ENCODE peak calls at places on chromosomes 6 and 20, in five cellular contexts. L, D, I, J and K are unnamed samples.

GRCh38 chr20:36394340-36394965 is 88.3 kb downstream of the DLGAP4 start:
- DNase-seq in D (no peak), I (no peak), J (no peak), L (no peak), K (no peak)

GRCh38 chr6:16540804-16541752 is 220.2 kb downstream of the ATXN1 start:
- DNase-seq in I (no peak), L (no peak), D (peak), J (peak), K (no peak)

GRCh38 chr6:109183109-109183508 is 87.8 kb downstream of the CEP57L1 start:
- DNase-seq in J (peak), I (no peak), D (no peak), L (no peak), K (no peak)

GRCh38 chr6:165968409-165968807 is 199.2 kb downstream of the TBXT start:
- DNase-seq in J (no peak), L (no peak), I (no peak), D (no peak), K (no peak)

GRCh38 chr6:133350928-133351327 is 109.8 kb downstream of the EYA4 start:
- DNase-seq in I (no peak), L (no peak), D (no peak), J (no peak), K (no peak)

GRCh38 chr20:32526561-32526960 is 58.6 kb downstream of the NOL4L start:
- DNase-seq in I (no peak), J (no peak), L (no peak), D (no peak), K (peak)

GRCh38 chr6:145815351-145815772 is 767 bp upstream of the FBXO30 start:
- DNase-seq in L (peak), D (no peak), I (peak), J (no peak), K (peak)

GRCh38 chr6:34284563-34285545 is 36.0 kb upstream of the SMIM29 start:
- DNase-seq in L (peak), D (no peak), I (no peak), J (no peak), K (no peak)

GRCh38 chr6:163355471-163355991 is 59.0 kb upstream of the QKI start:
- DNase-seq in D (peak), L (peak), J (no peak), I (no peak), K (no peak)

GRCh38 chr6:27505209-27506027 is 32.5 kb upstream of the ZNF184 start:
- DNase-seq in L (peak), D (peak), I (peak), J (peak), K (no peak)

GRCh38 chr20:13441388-13441787 is 197.3 kb downstream of the TASP1 start:
- DNase-seq in J (no peak), I (no peak), L (no peak), D (no peak), K (no peak)

GRCh38 chr6:46790359-46790874 is 2.8 kb upstream of the MEP1A start:
- DNase-seq in I (no peak), J (no peak), L (no peak), D (no peak), K (no peak)

GRCh38 chr6:36839819-36840379 is 655 bp upstream of the CPNE5 start:
- DNase-seq in J (peak), D (peak), L (no peak), I (peak), K (peak)

GRCh38 chr20:60481051-60481741 is 523.0 kb downstream of the CDH26 start:
- DNase-seq in D (no peak), J (no peak), L (no peak), I (no peak), K (no peak)

GRCh38 chr6:31114970-31115849 is 610 bp downstream of the PSORS1C1 start:
- DNase-seq in D (no peak), L (peak), I (peak), J (peak), K (no peak)

GRCh38 chr20:62606551-62607201 is 35.6 kb upstream of the SLCO4A1 start:
- DNase-seq in J (no peak), I (no peak), L (no peak), D (peak), K (no peak)

GRCh38 chr6:93294879-93295278 is 124.5 kb downstream of the EPHA7 start:
- DNase-seq in I (no peak), L (no peak), J (no peak), D (no peak), K (no peak)

GRCh38 chr6:87741001-87741650 is 39.1 kb upstream of the AKIRIN2 start:
- DNase-seq in I (no peak), D (no peak), J (no peak), L (no peak), K (no peak)

GRCh38 chr20:37970856-37971245 is 62.4 kb downstream of the TTI1 start:
- DNase-seq in D (no peak), I (no peak), L (no peak), J (no peak), K (no peak)

GRCh38 chr6:79713701-79714322 is 82.7 kb downstream of the SH3BGRL2 start:
- DNase-seq in D (peak), L (peak), I (peak), J (peak), K (peak)

GRCh38 chr20:57403216-57403615 is 12.0 kb downstream of the RBM38 start:
- DNase-seq in J (no peak), D (no peak), I (no peak), L (no peak), K (no peak)

GRCh38 chr6:159977242-159978214 is 8.6 kb downstream of the IGF2R start:
- DNase-seq in D (peak), L (no peak), J (no peak), I (no peak), K (no peak)

GRCh38 chr6:1679691-1680068 is 70.0 kb downstream of the FOXC1 start:
- DNase-seq in L (no peak), J (no peak), D (no peak), I (no peak), K (no peak)

GRCh38 chr6:147660334-147661311 is 152.1 kb downstream of the SAMD5 start:
- DNase-seq in J (no peak), D (no peak), I (no peak), L (no peak), K (no peak)

GRCh38 chr20:47687095-47687987 is 97.9 kb downstream of the SULF2 start:
- DNase-seq in J (no peak), L (no peak), D (no peak), I (no peak), K (no peak)

GRCh38 chr20:33703498-33704137 is 16.5 kb downstream of the PXMP4 start:
- DNase-seq in L (no peak), D (no peak), J (no peak), I (no peak), K (no peak)

GRCh38 chr6:153537422-153537821 is 406.3 kb upstream of the RGS17 start:
- DNase-seq in D (no peak), L (no peak), I (no peak), J (no peak), K (no peak)

GRCh38 chr20:53510266-53510665 is 83.4 kb downstream of the ZNF217 start:
- DNase-seq in J (no peak), I (no peak), D (no peak), L (no peak), K (no peak)

GRCh38 chr6:38185752-38186151 is 366.2 kb downstream of the ZFAND3 start:
- DNase-seq in I (no peak), D (no peak), L (no peak), J (no peak), K (no peak)

GRCh38 chr6:103379272-103379671 is 1480.4 kb downstream of the HACE1 start:
- DNase-seq in I (no peak), D (no peak), J (no peak), L (no peak), K (no peak)

GRCh38 chr6:109610555-109610954 is 80.4 kb downstream of the AK9 start:
- DNase-seq in J (no peak), L (no peak), D (no peak), I (no peak), K (no peak)

GRCh38 chr6:52532457-52532856 is 44.4 kb downstream of the TRAM2 start:
- DNase-seq in J (no peak), I (no peak), L (no peak), D (no peak), K (no peak)

GRCh38 chr6:88972504-88973423 is 9.3 kb upstream of the RNGTT start:
- DNase-seq in J (no peak), L (no peak), D (no peak), I (no peak), K (no peak)

GRCh38 chr6:88970301-88970700 is 6.9 kb upstream of the RNGTT start:
- DNase-seq in J (no peak), L (no peak), I (no peak), D (no peak), K (no peak)

DNA sequence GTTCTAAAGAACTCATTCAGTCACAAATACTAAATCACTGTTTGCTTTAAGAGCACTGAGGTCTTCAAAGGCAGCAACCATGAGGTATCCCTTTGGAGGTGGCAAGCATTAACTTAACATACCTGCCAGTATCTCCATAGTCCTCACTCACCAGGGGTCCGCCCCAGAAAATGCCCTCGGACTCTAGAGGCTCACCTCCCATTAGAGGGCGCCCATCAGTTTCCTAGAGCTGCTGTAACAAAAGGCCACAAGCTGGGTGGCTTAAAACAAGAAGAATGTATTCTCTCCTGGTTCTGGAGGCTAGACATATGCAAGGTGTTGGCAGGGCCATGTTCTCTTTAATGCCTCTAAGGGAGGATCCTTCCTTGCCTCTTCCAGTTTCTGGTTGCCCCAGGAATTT is 12.0 kb upstream of the RNGTT start:
- DNase-seq in L (no peak), I (no peak), D (no peak), J (no peak), K (no peak)
- TF ChIP-seq CTCF in L (no peak), I (no peak), D (no peak), J (no peak), K (no peak)

GRCh38 chr6:169521825-169522224 is 180.0 kb downstream of the WDR27 start:
- DNase-seq in J (no peak), L (no peak), D (no peak), I (no peak), K (no peak)

DNA sequence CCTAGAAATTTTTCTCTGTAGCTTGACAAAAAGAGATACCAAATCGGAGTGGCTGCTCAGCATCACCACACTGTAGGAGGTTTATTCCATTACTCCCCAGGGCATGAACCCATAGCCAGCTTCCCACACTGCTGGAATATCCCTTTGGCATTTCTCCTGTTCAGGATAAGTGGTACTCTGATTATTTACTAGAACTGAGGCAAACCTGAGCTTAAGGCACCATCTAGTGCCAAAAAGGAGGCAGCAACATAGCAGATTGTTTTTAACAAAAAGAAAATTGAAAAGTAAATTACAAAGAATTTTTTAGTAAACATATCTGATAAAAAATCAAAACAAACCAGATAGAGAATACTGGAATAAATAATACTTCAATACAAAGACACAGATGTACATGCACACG is 181.7 kb downstream of the WDR27 start:
- DNase-seq in L (peak), D (no peak), I (no peak), J (no peak), K (no peak)
- TF ChIP-seq CTCF in L (peak), D (peak), I (peak), J (peak), K (no peak)

DNA sequence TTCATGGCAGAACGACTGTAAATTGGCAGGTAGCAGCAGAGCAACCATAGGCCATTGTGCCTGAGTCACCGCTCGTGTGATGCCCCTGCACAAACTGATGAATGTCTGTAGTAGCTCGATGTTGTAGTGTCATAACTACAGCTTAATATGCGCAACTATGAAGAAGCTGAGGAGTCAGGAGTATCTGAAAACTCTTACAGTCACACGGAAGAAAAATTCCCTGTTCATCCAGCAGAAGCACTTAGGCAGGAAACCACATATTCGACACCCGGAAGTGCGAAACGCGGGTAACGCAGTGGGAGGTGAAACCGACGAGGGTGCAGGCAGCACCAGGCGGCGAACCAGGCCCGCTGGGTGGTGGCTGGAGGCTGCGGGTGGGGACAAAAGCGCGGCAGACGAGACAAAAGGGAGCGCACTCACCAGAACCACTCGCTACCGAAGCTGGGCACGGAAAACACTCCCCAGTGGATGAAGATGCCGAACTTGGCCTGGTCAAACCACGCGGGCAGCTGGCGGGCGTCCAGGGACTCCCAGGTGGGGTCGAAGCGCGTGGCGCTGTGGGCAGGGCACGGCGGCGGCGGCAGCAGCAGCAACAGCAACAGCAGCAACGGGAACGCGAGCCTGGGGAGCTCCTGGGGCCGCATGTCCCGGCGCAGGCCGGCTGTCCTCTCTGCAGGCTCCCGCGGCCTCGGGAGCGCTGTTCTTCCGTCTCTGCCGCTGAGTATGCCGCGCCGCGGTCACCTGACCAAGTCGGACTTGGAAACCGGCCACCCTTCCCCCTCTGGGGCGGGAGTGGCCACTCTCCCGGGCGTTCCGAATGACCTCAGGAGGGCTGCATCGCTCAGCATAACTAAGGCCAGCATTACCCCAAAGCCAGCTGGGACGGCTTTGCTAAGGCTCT is at the start of gene FUCA2:
- DNase-seq in L (peak), D (peak), I (peak), J (peak), K (peak)
- TF ChIP-seq CTCF in L (peak), D (no peak), I (no peak), J (no peak), K (no peak)

DNA sequence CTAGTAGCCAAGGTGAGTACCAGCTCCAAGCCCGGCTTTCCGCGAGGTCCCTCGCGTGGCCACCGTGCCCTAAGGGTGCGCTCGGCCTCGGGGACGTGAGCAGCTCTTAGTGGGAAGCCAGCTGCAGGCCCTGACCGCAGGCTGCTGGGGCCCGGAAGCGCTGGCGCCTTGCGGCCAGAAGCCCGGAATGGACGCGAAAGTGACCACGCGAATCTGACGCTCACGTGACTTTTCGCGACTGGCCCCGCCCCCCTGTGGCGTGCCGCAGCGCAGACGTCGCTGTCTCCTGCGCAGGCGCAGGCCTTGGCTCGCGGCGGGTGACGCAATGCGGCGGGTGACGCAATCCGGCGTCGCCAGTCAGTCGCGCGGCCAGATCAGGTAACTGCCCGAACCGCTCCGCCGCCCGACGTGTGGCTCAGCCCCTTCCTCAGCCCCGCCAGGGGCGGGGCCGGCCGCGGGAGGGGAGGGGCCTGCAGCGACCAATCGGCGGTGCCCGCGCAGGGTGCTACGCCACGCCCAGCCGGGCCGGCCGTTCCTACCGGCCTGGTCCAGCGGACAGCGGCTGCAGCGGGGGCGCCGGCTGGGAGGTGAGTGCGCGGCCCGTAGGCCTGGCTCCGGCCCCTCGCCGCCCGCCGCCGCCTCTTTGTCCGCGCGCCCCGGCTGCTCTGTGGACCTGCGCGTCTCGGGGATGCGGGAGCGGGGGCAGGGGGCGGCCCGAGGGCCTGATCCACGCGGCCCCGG is at the start of gene GZF1:
- DNase-seq in J (peak), I (peak), D (peak), L (peak), K (peak)
- TF ChIP-seq CTCF in J (no peak), I (peak), D (peak), L (no peak), K (peak)

GRCh38 chr6:97654674-97655073 is 371.7 kb upstream of the MMS22L start:
- DNase-seq in I (no peak), D (no peak), L (no peak), J (peak), K (no peak)
- TF ChIP-seq CTCF in I (no peak), D (no peak), L (no peak), J (no peak), K (no peak)

DNA sequence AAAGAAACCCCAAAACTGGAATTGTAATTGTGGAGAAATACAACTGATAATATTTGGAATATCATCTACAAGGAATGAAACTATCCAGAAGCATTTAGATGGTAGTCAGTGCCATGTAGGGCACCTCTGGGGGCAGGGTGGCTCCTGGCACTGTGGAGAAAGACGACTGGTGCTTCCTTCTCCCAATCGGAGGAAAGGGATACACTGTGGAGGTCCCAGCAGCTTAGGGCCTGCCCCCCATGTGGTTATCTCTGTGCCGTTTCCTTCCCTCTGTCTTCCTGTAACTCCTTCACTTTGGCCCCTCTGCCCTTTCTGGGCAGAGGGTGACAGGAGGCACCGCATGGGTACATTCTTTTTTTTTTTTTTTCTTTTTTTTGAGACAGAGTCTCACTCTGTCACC is 178.4 kb downstream of the MTHFD1L start:
- DNase-seq in D (no peak), J (no peak), I (no peak), L (no peak), K (no peak)
- TF ChIP-seq CTCF in D (no peak), J (no peak), I (no peak), L (no peak), K (no peak)

GRCh38 chr6:105793132-105793531 is 293.0 kb upstream of the PRDM1 start:
- DNase-seq in I (no peak), J (peak), L (no peak), D (no peak), K (no peak)

GRCh38 chr6:105789935-105790334 is 296.2 kb upstream of the PRDM1 start:
- DNase-seq in I (no peak), D (no peak), L (no peak), J (no peak), K (no peak)

GRCh38 chr6:105794263-105794662 is 291.9 kb upstream of the PRDM1 start:
- DNase-seq in J (peak), I (peak), L (no peak), D (no peak), K (no peak)

GRCh38 chr6:105790635-105791034 is 295.5 kb upstream of the PRDM1 start:
- DNase-seq in L (no peak), I (no peak), D (no peak), J (no peak), K (no peak)

GRCh38 chr6:105791569-105792318 is 294.4 kb upstream of the PRDM1 start:
- DNase-seq in J (no peak), D (no peak), I (no peak), L (no peak), K (no peak)
- TF ChIP-seq CTCF in J (no peak), D (no peak), I (no peak), L (no peak), K (no peak)

GRCh38 chr20:59042151-59042795 is at the start of gene PRELID3B:
- DNase-seq in I (peak), D (no peak), L (no peak), J (peak), K (no peak)
- TF ChIP-seq CTCF in I (no peak), D (no peak), L (no peak), J (no peak), K (no peak)

DNA sequence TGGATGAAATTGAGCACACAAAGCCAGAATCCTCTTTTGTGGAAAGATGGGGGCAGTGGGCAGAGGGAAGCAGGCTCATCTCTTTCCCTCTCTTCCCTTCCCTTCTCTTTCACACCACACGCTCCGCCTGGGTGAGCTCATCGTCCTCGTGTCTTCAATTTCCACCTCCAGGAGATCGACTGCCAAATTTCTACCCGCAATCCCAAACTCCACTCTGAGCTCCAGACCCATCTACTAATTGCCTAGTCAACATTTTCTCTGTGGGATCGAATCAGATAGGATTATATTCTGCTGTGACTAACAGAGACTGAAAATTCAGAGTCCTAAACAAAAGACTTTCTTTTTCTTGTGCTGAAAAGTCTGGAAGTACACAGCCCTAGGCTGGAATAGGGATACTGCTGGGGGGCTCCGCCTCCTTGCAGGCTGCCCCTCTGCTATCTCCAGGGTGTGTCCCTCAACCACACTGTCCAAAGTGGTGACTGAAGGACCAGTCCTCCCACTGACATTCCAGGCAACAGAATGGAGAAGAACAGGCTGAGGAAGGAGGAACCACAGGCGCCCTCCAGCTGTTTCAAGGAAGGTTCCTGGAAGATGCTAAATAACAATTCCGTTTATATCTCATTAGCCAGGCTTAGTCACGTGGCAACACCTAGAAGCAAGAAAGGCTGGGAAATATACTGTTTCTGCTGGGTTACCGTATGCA is 5.0 kb upstream of the HSPA12B start:
- DNase-seq in I (no peak), D (peak), L (no peak), J (no peak), K (no peak)
- TF ChIP-seq CTCF in I (no peak), D (no peak), L (no peak), J (no peak), K (no peak)